ENCODE peak calls at places on chromosomes 11 and 22, in five cellular contexts. A is AG04450, C is foreskin fibroblast, M is uterus, P is adrenal gland. G is an unnamed sample.

GRCh38 chr22:22834783-22835182 is 52.8 kb upstream of the IGLL5 start:
- DNase-seq in A (no peak), C (no peak), M (no peak), P (no peak), G (no peak)

GRCh38 chr11:133921513-133921912 is 35.3 kb downstream of the IGSF9B start:
- DNase-seq in A (no peak), C (no peak), M (no peak), P (no peak), G (no peak)

GRCh38 chr22:43945632-43946390 is 9.4 kb upstream of the SAMM50 start:
- DNase-seq in A (no peak), C (peak), M (no peak), P (peak), G (no peak)

GRCh38 chr11:75280227-75280671 is 39.7 kb downstream of the TPBGL start:
- DNase-seq in A (peak), C (peak), M (peak), P (peak), G (no peak)

GRCh38 chr11:24196733-24197132 is 300.1 kb upstream of the LUZP2 start:
- DNase-seq in A (no peak), C (no peak), M (no peak), P (no peak), G (no peak)

GRCh38 chr11:122097419-122098001 is 18.5 kb downstream of the BLID start:
- DNase-seq in A (no peak), C (no peak), M (no peak), P (no peak), G (no peak)

GRCh38 chr22:29994941-29995340 is 85.3 kb upstream of the HORMAD2 start:
- DNase-seq in A (no peak), C (no peak), M (no peak), P (no peak), G (no peak)

GRCh38 chr22:19814428-19814827 is 40.2 kb downstream of the GNB1L start:
- DNase-seq in A (no peak), C (no peak), M (no peak), P (no peak), G (no peak)

GRCh38 chr11:85835263-85835662 is 19.9 kb upstream of the CCDC83 start:
- DNase-seq in A (no peak), C (no peak), M (no peak), P (no peak), G (no peak)

GRCh38 chr11:110989734-110990133 is 255.8 kb upstream of the POU2AF2 start:
- DNase-seq in A (peak), C (peak), M (peak), P (no peak), G (peak)

GRCh38 chr11:69302447-69302846 is 8.5 kb downstream of the MYEOV start:
- DNase-seq in A (no peak), C (no peak), M (no peak), P (no peak), G (no peak)

GRCh38 chr22:37905534-37906363 is at the start of gene MICALL1:
- DNase-seq in A (no peak), C (peak), M (peak), P (peak), G (no peak)

GRCh38 chr22:20503816-20504215 is 3.6 kb upstream of the MED15 start:
- DNase-seq in A (no peak), C (no peak), M (no peak), P (no peak), G (no peak)

GRCh38 chr22:38572065-38572464 is 2.1 kb upstream of the DMC1 start:
- DNase-seq in A (no peak), C (peak), M (peak), P (no peak), G (no peak)

GRCh38 chr11:33706546-33706945 is 5.9 kb upstream of the C11orf91 start:
- DNase-seq in A (no peak), C (no peak), M (no peak), P (no peak), G (no peak)

GRCh38 chr11:57637626-57638004 is 12.1 kb downstream of the YPEL4 start:
- DNase-seq in A (no peak), C (no peak), M (peak), P (no peak), G (no peak)

GRCh38 chr11:32340181-32340580 is 95.2 kb downstream of the WT1 start:
- DNase-seq in A (no peak), C (no peak), M (no peak), P (no peak), G (no peak)

GRCh38 chr22:32031466-32031865 is 11.6 kb upstream of the SLC5A1 start:
- DNase-seq in A (no peak), C (no peak), M (no peak), P (no peak), G (no peak)

GRCh38 chr22:37391702-37392101 is 35.6 kb downstream of the ELFN2 start:
- DNase-seq in A (no peak), C (no peak), M (no peak), P (no peak), G (no peak)

GRCh38 chr11:84089072-84090057 is 803.2 kb upstream of the CCDC90B start:
- DNase-seq in A (no peak), C (no peak), M (no peak), P (peak), G (no peak)

GRCh38 chr11:35752115-35752514 is 89.5 kb downstream of the TRIM44 start:
- DNase-seq in A (no peak), C (no peak), M (no peak), P (no peak), G (no peak)

GRCh38 chr22:43996170-43996980 is 27.7 kb upstream of the PARVB start:
- DNase-seq in A (no peak), C (no peak), M (no peak), P (peak), G (no peak)

GRCh38 chr11:36628765-36629199 is 30.7 kb upstream of the RAG2 start:
- DNase-seq in A (no peak), C (no peak), M (no peak), P (no peak), G (no peak)

GRCh38 chr11:69603163-69603836 is 37.7 kb upstream of the CCND1 start:
- DNase-seq in A (no peak), C (no peak), M (no peak), P (no peak), G (no peak)

GRCh38 chr11:104487035-104487775 is 323.3 kb upstream of the PDGFD start:
- DNase-seq in A (no peak), C (no peak), M (no peak), P (no peak), G (no peak)

GRCh38 chr11:92297551-92298237 is 73.1 kb downstream of the FAT3 start:
- DNase-seq in A (no peak), C (no peak), M (no peak), P (no peak), G (no peak)

GRCh38 chr11:71787014-71787823 is 45.8 kb upstream of the DEFB108B start:
- DNase-seq in A (peak), C (peak), M (peak), P (peak), G (peak)

GRCh38 chr11:96257972-96258951 is 84.7 kb downstream of the MAML2 start:
- DNase-seq in A (no peak), C (no peak), M (no peak), P (no peak), G (no peak)

GRCh38 chr11:87597696-87598095 is 560.0 kb downstream of the TMEM135 start:
- DNase-seq in A (no peak), C (no peak), M (no peak), P (no peak), G (no peak)

GRCh38 chr11:94132152-94132558 is 3.5 kb downstream of the PANX1 start:
- DNase-seq in A (peak), C (peak), M (peak), P (no peak), G (no peak)

GRCh38 chr11:74306440-74307175 is 4.8 kb downstream of the P4HA3 start:
- DNase-seq in A (no peak), C (no peak), M (no peak), P (no peak), G (no peak)

GRCh38 chr11:19878520-19878919 is 165.9 kb downstream of the NAV2 start:
- DNase-seq in A (no peak), C (no peak), M (no peak), P (no peak), G (no peak)

GRCh38 chr11:403021-403760 is 9.2 kb downstream of the PKP3 start:
- DNase-seq in A (no peak), C (no peak), M (no peak), P (no peak), G (no peak)

GRCh38 chr11:66604161-66604560 is 11.2 kb downstream of the CCS start:
- DNase-seq in A (no peak), C (no peak), M (no peak), P (no peak), G (no peak)

GRCh38 chr11:95697614-95698408 is 91.8 kb downstream of the FAM76B start:
- DNase-seq in A (no peak), C (no peak), M (no peak), P (no peak), G (no peak)

GRCh38 chr11:18347471-18348125 is 25.2 kb downstream of the GTF2H1 start:
- DNase-seq in A (peak), C (peak), M (no peak), P (no peak), G (peak)

GRCh38 chr22:35424761-35425160 is 24.8 kb downstream of the MCM5 start:
- DNase-seq in A (no peak), C (no peak), M (no peak), P (no peak), G (no peak)

GRCh38 chr11:80995523-80995922 is 1554.7 kb upstream of the TENM4 start:
- DNase-seq in A (no peak), C (no peak), M (no peak), P (no peak), G (no peak)

GRCh38 chr22:26975865-26976264 is 318.5 kb downstream of the MIAT start:
- DNase-seq in A (no peak), C (no peak), M (no peak), P (no peak), G (no peak)

GRCh38 chr22:45240137-45240809 is 421 bp downstream of the KIAA0930 start:
- DNase-seq in A (no peak), C (no peak), M (no peak), P (no peak), G (no peak)
- H3K4me3 ChIP-seq in A (peak), C (peak), M (peak), P (peak), G (peak)

GRCh38 chr11:47913569-47914244 is 65.6 kb upstream of the NUP160 start:
- DNase-seq in A (no peak), C (no peak), M (no peak), P (no peak), G (no peak)
- TF ChIP-seq CTCF in A (no peak), C (no peak), M (no peak), P (no peak), G (no peak)

DNA sequence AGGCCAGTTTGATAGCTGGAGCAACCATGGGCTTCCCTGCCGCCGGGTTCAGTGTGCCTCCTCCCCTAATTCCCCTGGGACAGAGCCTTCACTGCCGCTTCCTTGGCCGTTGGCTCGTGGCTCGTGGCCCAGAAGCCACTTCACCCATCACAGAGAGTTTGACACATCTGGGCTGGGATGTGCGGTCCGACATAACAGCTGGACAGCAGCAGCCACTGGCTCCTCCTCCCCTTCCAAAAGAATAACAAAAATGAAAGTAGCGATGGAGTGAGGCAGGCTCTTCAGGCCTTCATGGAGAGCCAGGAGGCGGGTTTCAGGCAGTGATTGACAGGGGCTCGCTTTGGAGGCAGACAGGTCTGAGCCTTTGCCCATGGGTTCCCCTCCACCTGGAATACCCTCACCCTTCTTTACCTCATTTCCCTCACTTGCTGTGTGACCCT is 8.2 kb downstream of the CREB3L1 start:
- DNase-seq in A (no peak), C (peak), M (peak), P (peak), G (no peak)
- H3K4me3 ChIP-seq in A (peak), C (peak), M (no peak), P (no peak), G (peak)

GRCh38 chr11:22387126-22387525 is 48.9 kb downstream of the SLC17A6 start:
- DNase-seq in A (no peak), C (no peak), M (no peak), P (no peak), G (no peak)

GRCh38 chr11:22392561-22392960 is 54.4 kb downstream of the SLC17A6 start:
- DNase-seq in A (no peak), C (no peak), M (no peak), P (no peak), G (no peak)

GRCh38 chr11:22389526-22390282 is 51.5 kb downstream of the SLC17A6 start:
- DNase-seq in A (no peak), C (no peak), M (no peak), P (no peak), G (no peak)

GRCh38 chr11:22390283-22390655 is 52.1 kb downstream of the SLC17A6 start:
- DNase-seq in A (no peak), C (no peak), M (no peak), P (no peak), G (no peak)
- TF ChIP-seq CTCF in A (no peak), C (no peak), M (no peak), P (no peak), G (no peak)

GRCh38 chr22:47155912-47156311 is 393.5 kb downstream of the TBC1D22A start:
- DNase-seq in A (no peak), C (no peak), M (no peak), P (no peak), G (no peak)

GRCh38 chr22:47154621-47155081 is 392.2 kb downstream of the TBC1D22A start:
- DNase-seq in A (peak), C (peak), M (peak), P (peak), G (peak)

GRCh38 chr22:47153854-47154542 is 391.5 kb downstream of the TBC1D22A start:
- DNase-seq in A (no peak), C (no peak), M (no peak), P (peak), G (no peak)

GRCh38 chr22:47156352-47157092 is 394.1 kb downstream of the TBC1D22A start:
- DNase-seq in A (no peak), C (no peak), M (no peak), P (no peak), G (no peak)

GRCh38 chr22:47155131-47155885 is 392.9 kb downstream of the TBC1D22A start:
- DNase-seq in A (no peak), C (no peak), M (no peak), P (no peak), G (no peak)
- H3K4me3 ChIP-seq in A (peak), C (no peak), M (no peak), P (no peak), G (no peak)

DNA sequence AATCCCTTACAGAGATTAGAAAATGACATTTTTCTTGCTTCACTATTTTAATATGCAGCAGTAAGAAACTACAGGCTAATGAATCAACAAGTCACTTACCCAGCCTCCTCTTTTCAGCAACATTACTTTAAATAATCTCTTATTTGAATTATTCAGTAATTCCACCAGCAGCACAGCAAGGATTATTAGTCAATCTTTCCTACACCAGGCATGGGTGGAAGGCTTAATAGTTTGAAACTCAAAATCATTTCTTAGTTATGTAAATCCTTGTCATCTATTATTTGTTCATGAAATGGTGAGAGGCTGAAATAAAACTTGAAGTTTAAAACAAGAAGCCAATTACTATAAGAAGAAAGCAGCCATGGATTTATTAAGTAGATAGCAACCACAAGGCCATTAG is 530.5 kb downstream of the KCNA4 start:
- DNase-seq in A (no peak), C (no peak), M (no peak), P (no peak), G (no peak)
- TF ChIP-seq CTCF in A (no peak), C (no peak), M (no peak), P (no peak), G (no peak)

DNA sequence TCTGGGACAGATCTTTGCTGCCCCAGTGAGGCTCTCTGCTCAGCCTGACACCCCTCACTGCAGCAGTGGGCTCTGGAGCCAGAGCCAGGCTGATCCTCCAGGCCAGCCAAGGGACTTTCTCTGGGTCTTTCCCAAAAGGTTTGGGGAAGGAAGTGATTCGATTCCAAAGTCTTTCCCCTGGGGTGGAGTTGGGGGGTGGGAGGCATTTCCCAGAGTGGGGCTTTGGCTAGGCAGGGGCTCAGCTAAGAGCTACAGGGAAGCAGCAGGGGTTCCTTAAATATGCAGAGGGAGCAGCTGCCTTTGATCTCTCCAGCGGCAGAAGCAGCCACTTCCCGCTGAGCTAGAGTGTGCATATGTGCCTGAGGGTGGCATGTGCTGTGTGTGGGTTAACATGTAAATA is 192.9 kb downstream of the INSC start:
- DNase-seq in A (no peak), C (no peak), M (no peak), P (no peak), G (no peak)
- H3K4me3 ChIP-seq in A (no peak), C (no peak), M (no peak), P (no peak), G (no peak)

G was measured in AG09309.